ENCODE peak calls at places on chromosomes 6 and 20, in four cellular contexts. One of them, this sample, is unnamed.

GRCh38 chr6:127717384-127717783 is 140.4 kb downstream of the C6orf58 start:
- DNase-seq in GM12878: no peak
- DNase-seq in WTC11: no peak
- DNase-seq in HepG2: no peak
- DNase-seq in this sample: no peak

GRCh38 chr6:29552512-29553051 is 7.0 kb downstream of the UBD start:
- DNase-seq in HepG2: no peak
- DNase-seq in GM12878: peak
- DNase-seq in WTC11: no peak
- DNase-seq in this sample: peak

GRCh38 chr6:30450908-30451818 is 38.1 kb upstream of the HLA-E start:
- DNase-seq in GM12878: peak
- DNase-seq in HepG2: peak
- DNase-seq in WTC11: peak
- DNase-seq in this sample: no peak

GRCh38 chr20:10659651-10660601 is 13.9 kb downstream of the JAG1 start:
- DNase-seq in GM12878: no peak
- DNase-seq in WTC11: no peak
- DNase-seq in HepG2: peak
- DNase-seq in this sample: no peak

GRCh38 chr6:46217671-46218131 is 46.9 kb upstream of the ENPP5 start:
- DNase-seq in HepG2: no peak
- DNase-seq in GM12878: peak
- DNase-seq in WTC11: no peak
- DNase-seq in this sample: no peak

GRCh38 chr6:15962449-15962764 is 166.5 kb upstream of the MYLIP start:
- DNase-seq in HepG2: no peak
- DNase-seq in GM12878: no peak
- DNase-seq in WTC11: no peak
- DNase-seq in this sample: no peak

GRCh38 chr6:93017626-93018025 is 401.7 kb downstream of the EPHA7 start:
- DNase-seq in GM12878: no peak
- DNase-seq in HepG2: no peak
- DNase-seq in WTC11: no peak
- DNase-seq in this sample: no peak

GRCh38 chr6:112909781-112910180 is 562.7 kb downstream of the RFPL4B start:
- DNase-seq in WTC11: no peak
- DNase-seq in HepG2: no peak
- DNase-seq in GM12878: no peak
- DNase-seq in this sample: no peak

GRCh38 chr6:6659600-6660327 is 71.2 kb downstream of the LY86 start:
- DNase-seq in GM12878: no peak
- DNase-seq in HepG2: no peak
- DNase-seq in WTC11: no peak
- DNase-seq in this sample: no peak

GRCh38 chr6:108117427-108118358 is 43.2 kb upstream of the OSTM1 start:
- DNase-seq in WTC11: peak
- DNase-seq in GM12878: no peak
- DNase-seq in HepG2: no peak
- DNase-seq in this sample: no peak

GRCh38 chr20:50467618-50468373 is 42.4 kb upstream of the PTPN1 start:
- DNase-seq in WTC11: peak
- DNase-seq in HepG2: peak
- DNase-seq in GM12878: no peak
- DNase-seq in this sample: peak

GRCh38 chr6:43489277-43490072 is 12.1 kb downstream of the TJAP1 start:
- DNase-seq in HepG2: peak
- DNase-seq in WTC11: no peak
- DNase-seq in GM12878: no peak
- DNase-seq in this sample: no peak

GRCh38 chr6:150328744-150329400 is 39.9 kb upstream of the IYD start:
- DNase-seq in WTC11: no peak
- DNase-seq in GM12878: no peak
- DNase-seq in HepG2: no peak
- DNase-seq in this sample: no peak

GRCh38 chr20:36856691-36857635 is 19.0 kb upstream of the TLDC2 start:
- DNase-seq in HepG2: no peak
- DNase-seq in WTC11: no peak
- DNase-seq in GM12878: no peak
- DNase-seq in this sample: no peak

GRCh38 chr6:115613488-115613887 is 447.2 kb downstream of the FRK start:
- DNase-seq in GM12878: no peak
- DNase-seq in HepG2: no peak
- DNase-seq in WTC11: no peak
- DNase-seq in this sample: no peak

GRCh38 chr6:12608016-12608860 is 108.3 kb upstream of the PHACTR1 start:
- DNase-seq in WTC11: no peak
- DNase-seq in HepG2: no peak
- DNase-seq in GM12878: peak
- DNase-seq in this sample: no peak

GRCh38 chr6:36329798-36330291 is 6.8 kb downstream of the BNIP5 start:
- DNase-seq in WTC11: peak
- DNase-seq in GM12878: no peak
- DNase-seq in HepG2: no peak
- DNase-seq in this sample: peak

GRCh38 chr6:128963561-128963960 is 80.6 kb downstream of the LAMA2 start:
- DNase-seq in WTC11: no peak
- DNase-seq in HepG2: no peak
- DNase-seq in GM12878: no peak
- DNase-seq in this sample: no peak

GRCh38 chr20:24677626-24678328 is 208.3 kb downstream of the SYNDIG1 start:
- DNase-seq in WTC11: peak
- DNase-seq in HepG2: no peak
- DNase-seq in GM12878: no peak
- DNase-seq in this sample: no peak

GRCh38 chr6:150207931-150208570 is 65.2 kb downstream of the PPP1R14C start:
- DNase-seq in WTC11: no peak
- DNase-seq in HepG2: no peak
- DNase-seq in GM12878: no peak
- DNase-seq in this sample: no peak

GRCh38 chr20:21586682-21587081 is 72.8 kb upstream of the NKX2-2 start:
- DNase-seq in WTC11: no peak
- DNase-seq in GM12878: no peak
- DNase-seq in HepG2: no peak
- DNase-seq in this sample: no peak

GRCh38 chr20:21583486-21584168 is 69.8 kb upstream of the NKX2-2 start:
- DNase-seq in HepG2: no peak
- DNase-seq in GM12878: no peak
- DNase-seq in WTC11: no peak
- DNase-seq in this sample: no peak
- TF ChIP-seq CBFB in HepG2: no peak
- TF ChIP-seq CBFB in GM12878: no peak
- TF ChIP-seq CBFB in WTC11: no peak
- TF ChIP-seq CBFB in this sample: no peak

DNA sequence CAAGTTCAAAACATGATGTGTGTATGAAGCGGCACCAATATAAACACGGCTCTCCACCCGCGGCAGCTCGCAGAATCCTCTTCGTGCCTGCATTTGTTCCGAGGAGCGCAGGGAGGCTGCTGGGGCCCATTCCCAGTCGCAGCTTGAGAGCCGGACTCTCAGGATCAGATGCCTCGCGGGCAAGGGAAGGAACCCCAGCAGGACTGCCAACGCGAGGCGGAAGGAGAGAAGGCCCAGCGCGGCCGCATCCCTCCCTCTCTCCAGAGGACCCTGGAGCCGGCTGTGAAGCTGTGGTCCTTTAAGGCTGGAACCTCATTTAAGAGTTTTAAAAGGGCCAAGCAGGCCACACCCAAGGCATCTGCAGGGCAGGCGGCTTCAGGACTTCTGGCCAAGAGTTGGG is 44.2 kb upstream of the ZBP1 start:
- DNase-seq in WTC11: peak
- DNase-seq in HepG2: no peak
- DNase-seq in GM12878: no peak
- DNase-seq in this sample: no peak
- TF ChIP-seq MAX in WTC11: no peak
- TF ChIP-seq MAX in HepG2: no peak
- TF ChIP-seq MAX in GM12878: no peak
- TF ChIP-seq MAX in this sample: no peak

DNA sequence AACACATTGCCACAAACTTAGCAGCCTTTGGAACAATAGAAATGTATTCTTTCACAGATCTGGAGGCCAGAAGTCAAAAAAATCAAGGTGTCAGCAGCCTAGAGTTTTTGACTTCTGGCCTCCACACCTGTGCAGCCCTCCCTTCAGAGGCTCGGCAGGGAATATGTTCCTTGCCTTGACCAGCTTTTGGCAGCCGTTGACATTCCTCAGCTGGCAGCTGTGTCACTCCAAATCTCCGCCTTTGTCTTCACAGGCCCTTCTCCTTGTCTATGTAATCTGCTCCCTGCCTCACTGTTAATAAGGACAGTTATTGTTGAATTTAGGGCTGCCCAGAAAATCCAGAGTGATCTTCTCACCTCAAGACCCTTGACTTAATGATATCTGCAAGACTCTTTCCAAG is 17.2 kb upstream of the AHI1 start:
- DNase-seq in GM12878: no peak
- DNase-seq in HepG2: no peak
- DNase-seq in WTC11: no peak
- DNase-seq in this sample: no peak
- TF ChIP-seq CBFB in GM12878: no peak
- TF ChIP-seq CBFB in HepG2: no peak
- TF ChIP-seq CBFB in WTC11: no peak
- TF ChIP-seq CBFB in this sample: no peak

DNA sequence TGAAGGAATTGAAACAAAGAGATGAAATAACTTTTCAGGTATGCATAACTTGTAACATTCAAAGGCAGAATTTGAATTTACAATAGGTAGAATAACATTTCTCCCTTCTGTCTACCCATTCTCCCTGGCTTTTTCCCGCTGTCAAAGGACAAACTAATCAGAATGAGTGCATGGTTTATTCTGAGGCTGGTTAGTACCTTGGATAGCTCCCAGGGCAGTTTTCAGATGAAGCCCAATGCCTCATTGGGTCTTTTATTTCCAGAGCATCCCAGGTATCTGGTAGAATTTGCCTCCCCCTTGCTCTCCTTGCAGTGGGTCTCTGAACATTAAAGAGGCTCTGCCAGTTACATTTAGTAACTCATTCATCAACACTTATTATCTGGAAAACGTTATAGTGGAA is 665.5 kb downstream of the BCKDHB start:
- DNase-seq in HepG2: no peak
- DNase-seq in WTC11: peak
- DNase-seq in GM12878: no peak
- DNase-seq in this sample: no peak
- TF ChIP-seq MAX in HepG2: no peak
- TF ChIP-seq MAX in WTC11: no peak
- TF ChIP-seq MAX in GM12878: no peak
- TF ChIP-seq MAX in this sample: no peak

GRCh38 chr6:136468711-136469110 is 81.5 kb downstream of the MAP7 start:
- DNase-seq in HepG2: no peak
- DNase-seq in WTC11: no peak
- DNase-seq in GM12878: no peak
- DNase-seq in this sample: no peak

GRCh38 chr6:136470044-136470443 is 80.2 kb downstream of the MAP7 start:
- DNase-seq in WTC11: no peak
- DNase-seq in HepG2: no peak
- DNase-seq in GM12878: no peak
- DNase-seq in this sample: no peak

GRCh38 chr6:136471922-136472321 is 78.3 kb downstream of the MAP7 start:
- DNase-seq in WTC11: no peak
- DNase-seq in HepG2: no peak
- DNase-seq in GM12878: no peak
- DNase-seq in this sample: no peak

GRCh38 chr6:136469154-136469553 is 81.1 kb downstream of the MAP7 start:
- DNase-seq in GM12878: no peak
- DNase-seq in HepG2: no peak
- DNase-seq in WTC11: no peak
- DNase-seq in this sample: no peak

GRCh38 chr6:136471372-136471771 is 78.8 kb downstream of the MAP7 start:
- DNase-seq in WTC11: no peak
- DNase-seq in HepG2: no peak
- DNase-seq in GM12878: no peak
- DNase-seq in this sample: no peak
- TF ChIP-seq CBFB in WTC11: no peak
- TF ChIP-seq CBFB in HepG2: no peak
- TF ChIP-seq CBFB in GM12878: no peak
- TF ChIP-seq CBFB in this sample: no peak

GRCh38 chr6:153272201-153272980 is 141.3 kb upstream of the RGS17 start:
- DNase-seq in WTC11: no peak
- DNase-seq in HepG2: no peak
- DNase-seq in GM12878: no peak
- DNase-seq in this sample: no peak
- TF ChIP-seq MAX in WTC11: no peak
- TF ChIP-seq MAX in HepG2: no peak
- TF ChIP-seq MAX in GM12878: no peak
- TF ChIP-seq MAX in this sample: no peak

GRCh38 chr20:62326559-62326958 is 23.8 kb downstream of the ADRM1 start:
- DNase-seq in HepG2: no peak
- DNase-seq in WTC11: no peak
- DNase-seq in GM12878: no peak
- DNase-seq in this sample: no peak
- TF ChIP-seq CBFB in HepG2: no peak
- TF ChIP-seq CBFB in WTC11: no peak
- TF ChIP-seq CBFB in GM12878: no peak
- TF ChIP-seq CBFB in this sample: no peak

DNA sequence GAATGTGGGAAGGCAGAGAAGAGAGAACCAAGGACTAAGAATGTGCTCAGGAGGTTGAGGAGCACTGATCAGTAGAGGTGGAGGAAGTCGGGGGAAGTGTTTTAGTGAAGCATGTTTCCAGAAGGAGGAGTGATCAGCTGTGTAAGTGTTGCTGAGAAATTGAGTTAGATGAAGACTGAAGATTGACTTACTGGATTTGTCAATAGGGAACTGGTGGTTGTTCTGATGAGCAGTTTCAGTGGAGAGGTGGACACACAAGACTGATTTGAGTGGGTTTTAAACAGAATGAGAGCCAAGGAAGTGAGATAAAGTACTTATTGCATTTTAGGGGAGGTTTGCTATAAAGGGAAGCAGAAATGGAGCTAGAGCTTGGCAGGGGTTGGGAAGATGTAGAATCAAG is 182.6 kb downstream of the CDKAL1 start:
- DNase-seq in GM12878: peak
- DNase-seq in HepG2: no peak
- DNase-seq in WTC11: no peak
- DNase-seq in this sample: no peak
- TF ChIP-seq MAX in GM12878: no peak
- TF ChIP-seq MAX in HepG2: no peak
- TF ChIP-seq MAX in WTC11: no peak
- TF ChIP-seq MAX in this sample: no peak

GRCh38 chr20:48639899-48640298 is 187.9 kb downstream of the PREX1 start:
- DNase-seq in WTC11: no peak
- DNase-seq in GM12878: no peak
- DNase-seq in HepG2: no peak
- DNase-seq in this sample: no peak
- TF ChIP-seq CBFB in WTC11: no peak
- TF ChIP-seq CBFB in GM12878: no peak
- TF ChIP-seq CBFB in HepG2: no peak
- TF ChIP-seq CBFB in this sample: no peak

This sample was measured in K562.